ENCODE peak calls at places on chromosome 3, in four cellular contexts. L is K562, N is WTC11, P is HepG2. Q is an unnamed sample.

GRCh38 chr3:111498022-111498421 is 44.0 kb upstream of the CD96 start:
- DNase-seq in L (no peak), N (no peak), P (no peak), Q (no peak)

GRCh38 chr3:29695201-29695904 is 414.5 kb downstream of the RBMS3 start:
- DNase-seq in L (no peak), N (no peak), P (no peak), Q (no peak)

GRCh38 chr3:49906004-49906860 is 2.6 kb upstream of the MST1R start:
- DNase-seq in L (peak), N (peak), P (peak), Q (no peak)

GRCh38 chr3:123272547-123272946 is 70.8 kb downstream of the SEC22A start:
- DNase-seq in L (no peak), N (no peak), P (no peak), Q (no peak)

GRCh38 chr3:183533410-183534132 is 21.9 kb downstream of the KLHL6 start:
- DNase-seq in L (no peak), N (peak), P (no peak), Q (no peak)

GRCh38 chr3:27544372-27544865 is 60.2 kb upstream of the SLC4A7 start:
- DNase-seq in L (no peak), N (no peak), P (no peak), Q (no peak)

GRCh38 chr3:53141468-53141840 is 11.2 kb upstream of the RFT1 start:
- DNase-seq in L (no peak), N (no peak), P (no peak), Q (no peak)

GRCh38 chr3:160754371-160754854 is 1.6 kb upstream of the PPM1L start:
- DNase-seq in L (peak), N (peak), P (no peak), Q (no peak)

GRCh38 chr3:87580782-87581181 is 304.4 kb upstream of the POU1F1 start:
- DNase-seq in L (no peak), N (no peak), P (no peak), Q (no peak)

DNA sequence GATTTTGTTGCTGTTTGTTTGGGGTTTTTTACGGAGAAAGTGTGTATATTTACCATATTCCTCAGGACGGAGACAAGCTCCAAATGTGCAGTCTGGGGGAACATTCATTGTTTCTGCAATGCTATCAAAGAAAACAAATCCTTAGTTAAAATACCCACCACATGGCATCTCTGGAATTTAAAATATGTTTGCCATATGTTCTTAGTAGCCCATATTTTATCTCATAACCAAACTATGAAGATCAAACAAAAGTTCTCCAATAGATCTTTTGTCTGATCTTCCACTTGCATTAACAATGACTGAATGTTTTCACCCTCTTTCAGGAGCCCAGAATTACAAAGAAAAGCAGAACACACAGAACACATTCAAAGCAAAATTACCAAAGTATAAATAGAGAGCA is 35.3 kb downstream of the EFHB start:
- DNase-seq in L (no peak), N (no peak), P (peak), Q (no peak)
- TF ChIP-seq ETV6 in L (no peak), N (no peak), P (no peak), Q (no peak)

DNA sequence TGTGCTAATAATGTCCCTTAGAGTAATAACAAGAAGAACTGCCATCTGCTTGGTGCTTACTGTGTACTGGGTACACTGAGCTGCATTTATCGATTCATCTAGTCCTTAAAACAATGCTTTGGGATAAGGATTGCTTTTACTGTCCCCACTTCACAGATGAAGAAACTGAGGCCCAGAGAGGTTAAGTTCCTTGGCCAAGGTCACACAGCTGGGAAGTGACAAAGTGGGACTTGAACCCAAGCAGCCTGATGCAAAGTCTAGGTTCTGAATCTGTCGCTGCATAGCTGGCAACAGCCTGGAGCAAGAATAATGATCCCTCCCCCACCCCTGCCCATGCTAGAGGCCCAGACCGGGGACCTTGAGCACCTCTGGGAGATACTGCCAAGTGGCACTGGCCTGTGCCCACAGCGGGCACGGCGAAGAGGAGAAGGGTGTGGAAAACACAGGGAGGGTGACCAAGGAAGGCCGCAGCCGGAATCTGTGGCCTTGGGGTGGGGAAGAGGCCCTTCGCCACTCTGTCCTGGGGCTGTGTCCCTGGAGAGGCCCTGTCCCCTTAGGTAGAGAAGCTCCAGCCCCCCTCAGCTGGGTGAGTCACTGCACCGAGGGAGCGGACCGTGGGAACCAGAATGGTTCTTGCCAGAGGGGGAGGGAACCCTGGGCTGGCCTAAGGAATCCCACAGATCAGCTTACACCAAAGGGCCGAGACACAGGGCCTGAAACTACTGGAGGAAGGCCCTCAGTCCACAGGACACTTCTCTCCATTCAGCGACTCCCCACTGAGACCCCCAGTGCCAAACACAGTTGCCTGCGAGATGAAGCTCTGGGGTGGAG is 3.5 kb downstream of the PLXND1 start:
- DNase-seq in L (no peak), N (peak), P (peak), Q (no peak)
- TF ChIP-seq ETV6 in L (no peak), N (no peak), P (no peak), Q (no peak)

GRCh38 chr3:150105025-150105424 is 134.3 kb upstream of the PFN2 start:
- DNase-seq in L (no peak), N (no peak), P (no peak), Q (no peak)

GRCh38 chr3:150106752-150107428 is 136.2 kb upstream of the PFN2 start:
- DNase-seq in L (no peak), N (no peak), P (no peak), Q (no peak)

GRCh38 chr3:150105886-150106612 is 135.4 kb upstream of the PFN2 start:
- DNase-seq in L (no peak), N (no peak), P (no peak), Q (no peak)

GRCh38 chr3:150110097-150110496 is 139.4 kb upstream of the PFN2 start:
- DNase-seq in L (no peak), N (no peak), P (peak), Q (no peak)

GRCh38 chr3:150107429-150108175 is 136.9 kb upstream of the PFN2 start:
- DNase-seq in L (no peak), N (no peak), P (no peak), Q (no peak)
- TF ChIP-seq ETV6 in L (no peak), N (no peak), P (no peak), Q (no peak)

GRCh38 chr3:126752303-126753190 is 48.5 kb downstream of the CHCHD6 start:
- DNase-seq in L (peak), N (peak), P (peak), Q (peak)
- TF ChIP-seq ETV6 in L (no peak), N (no peak), P (no peak), Q (no peak)

DNA sequence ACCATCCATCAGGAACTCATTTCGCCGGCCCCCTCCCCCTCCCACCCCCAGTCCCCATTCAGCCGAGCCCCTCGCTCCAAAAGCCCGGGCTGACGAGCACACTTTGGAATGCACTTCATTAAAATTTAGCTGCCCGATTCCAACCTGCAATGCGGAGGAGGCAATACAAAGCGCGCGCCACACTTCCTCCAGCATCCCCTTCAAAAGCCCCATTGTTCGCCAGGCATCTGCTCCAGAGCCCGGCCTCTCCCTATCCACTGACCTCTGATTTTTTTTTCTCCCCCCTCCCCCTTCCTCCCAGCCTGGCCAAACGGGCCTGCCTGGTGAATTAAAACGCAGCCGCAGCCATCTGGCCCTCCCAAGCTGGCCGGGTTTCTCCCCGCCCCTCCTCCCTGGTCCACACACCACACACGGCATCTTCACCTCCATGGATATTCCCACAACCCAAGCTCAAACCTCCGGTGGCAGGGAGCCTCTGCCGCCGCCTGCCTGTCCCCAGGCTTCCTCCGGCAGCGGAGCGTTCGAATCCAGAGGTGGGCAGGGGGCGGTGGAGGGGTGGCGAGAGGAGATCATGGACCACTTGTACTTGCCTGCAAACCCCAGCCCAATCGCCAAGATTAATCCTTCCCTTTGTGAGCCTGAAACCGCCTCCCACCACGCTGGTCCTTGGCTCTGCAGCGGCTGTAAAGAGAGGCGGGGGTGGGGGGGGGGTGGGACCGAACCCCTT is 441.3 kb downstream of the MAGI1 start:
- DNase-seq in L (no peak), N (peak), P (no peak), Q (no peak)
- TF ChIP-seq ETV6 in L (no peak), N (no peak), P (no peak), Q (no peak)